ENCODE peak calls at places on chromosomes 11 and 22, in seven cellular contexts. X is astrocyte; O is sigmoid colon; T is adipocyte; D is H9; A is CD4-positive, alpha-beta memory T cell; E is A673. L is an unnamed sample. For H3K4me1, the result is how much of the 10 kb centered on the place peaks cover.

GRCh38 chr11:78268516-78269410 is 80.0 kb downstream of the USP35 start:
- DNase-seq in X (peak), O (peak), T (peak), D (no peak), A (no peak), E (no peak), L (no peak)

GRCh38 chr11:78957481-78958245 is 383.0 kb upstream of the NARS2 start:
- DNase-seq in X (peak), O (no peak), T (peak), D (no peak), A (no peak), E (no peak), L (no peak)

GRCh38 chr11:26297179-26297970 is 34.6 kb upstream of the ANO3 start:
- DNase-seq in X (peak), O (no peak), T (peak), D (no peak), A (no peak), E (peak), L (peak)

GRCh38 chr11:133714471-133715375 is 130.6 kb downstream of the SPATA19 start:
- DNase-seq in X (no peak), O (no peak), T (no peak), D (no peak), A (no peak), E (no peak), L (no peak)

GRCh38 chr11:124225471-124225870 is 15.4 kb upstream of the OR8G1 start:
- DNase-seq in X (no peak), O (no peak), T (no peak), D (no peak), A (no peak), E (no peak), L (no peak)

GRCh38 chr22:48321986-48322545 is 1505.6 kb downstream of the BRD1 start:
- DNase-seq in X (no peak), O (peak), T (no peak), D (no peak), A (no peak), E (no peak), L (no peak)

GRCh38 chr22:40001800-40002577 is 7.2 kb downstream of the FAM83F start:
- DNase-seq in X (no peak), O (no peak), T (peak), D (no peak), A (no peak), E (no peak), L (no peak)

GRCh38 chr11:97537407-97538150 is 1147.8 kb downstream of the JRKL start:
- DNase-seq in X (no peak), O (no peak), T (no peak), D (peak), A (no peak), E (no peak), L (no peak)

GRCh38 chr11:13818325-13818724 is 144.2 kb upstream of the SPON1 start:
- DNase-seq in X (no peak), O (no peak), T (no peak), D (no peak), A (no peak), E (no peak), L (no peak)

GRCh38 chr22:49433044-49433443 is 394.6 kb downstream of the BRD1 start:
- DNase-seq in X (no peak), O (no peak), T (no peak), D (no peak), A (no peak), E (no peak), L (no peak)

GRCh38 chr11:31375866-31376265 is 6.2 kb downstream of the DNAJC24 start:
- DNase-seq in X (no peak), O (no peak), T (no peak), D (no peak), A (no peak), E (no peak), L (no peak)

GRCh38 chr11:116972692-116973091 is 125.5 kb downstream of the SIK3 start:
- DNase-seq in X (no peak), O (no peak), T (no peak), D (no peak), A (no peak), E (peak), L (no peak)

GRCh38 chr11:134536219-134536618 is 124.2 kb upstream of the B3GAT1 start:
- DNase-seq in X (no peak), O (peak), T (no peak), D (peak), A (no peak), E (no peak), L (no peak)

GRCh38 chr11:127199306-127199801 is 198.8 kb upstream of the KIRREL3 start:
- DNase-seq in X (peak), O (no peak), T (no peak), D (no peak), A (no peak), E (no peak), L (no peak)

GRCh38 chr11:22491826-22492225 is 133.8 kb downstream of the FANCF start:
- DNase-seq in X (peak), O (no peak), T (peak), D (peak), A (no peak), E (peak), L (peak)

GRCh38 chr11:48116843-48117242 is 99.8 kb upstream of the OR4B1 start:
- DNase-seq in X (no peak), O (no peak), T (no peak), D (no peak), A (no peak), E (peak), L (peak)

GRCh38 chr11:111269146-111269868 is 23.8 kb downstream of the POU2AF2 start:
- DNase-seq in X (no peak), O (no peak), T (peak), D (no peak), A (no peak), E (no peak), L (no peak)

GRCh38 chr11:124643605-124644425 is 21.2 kb downstream of the TBRG1 start:
- DNase-seq in X (peak), O (no peak), T (peak), D (no peak), A (no peak), E (no peak), L (no peak)

GRCh38 chr11:69264486-69264885 is 29.5 kb upstream of the MYEOV start:
- DNase-seq in X (no peak), O (no peak), T (no peak), D (no peak), A (no peak), E (no peak), L (no peak)

DNA sequence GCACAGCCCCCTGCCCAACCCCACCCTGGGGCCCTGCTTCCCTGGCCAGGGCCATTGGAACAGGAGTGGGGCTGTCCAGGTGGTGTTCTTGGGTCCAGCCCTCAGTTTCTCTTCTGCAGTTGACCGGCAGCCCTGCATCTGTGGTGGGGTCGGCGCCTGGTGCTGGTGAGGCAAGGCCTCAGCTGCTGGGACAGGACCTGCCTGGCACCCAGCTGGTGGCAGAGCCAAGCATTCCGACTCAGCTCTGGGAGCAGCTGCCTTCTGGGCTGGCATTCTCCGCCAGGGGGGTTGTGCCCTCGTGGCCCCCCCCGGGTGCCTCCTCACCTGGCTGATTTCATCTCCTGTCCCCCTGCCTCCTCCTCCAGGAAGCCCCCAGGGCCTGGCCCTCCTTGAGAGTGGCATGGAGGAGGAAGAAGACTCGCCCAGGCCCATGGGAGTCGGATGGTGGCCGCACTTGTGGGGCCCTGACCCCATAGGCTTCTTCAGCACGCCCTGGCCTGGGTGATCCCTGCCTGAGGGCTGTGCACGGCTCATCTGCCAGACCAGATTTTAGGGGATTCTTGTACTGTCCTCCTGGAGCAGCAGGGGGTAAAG is 11.4 kb downstream of the CD81 start:
- DNase-seq in X (no peak), O (no peak), T (no peak), D (no peak), A (no peak), E (no peak), L (no peak)
- H3K4me1 ChIP-seq in X (under half), O (half or more), T (under half), D (under half), A (half or more), E (under half), L (under half)

GRCh38 chr11:67572747-67573419 is 10.7 kb upstream of the GSTP1 start:
- DNase-seq in X (peak), O (peak), T (peak), D (peak), A (peak), E (peak), L (peak)
- H3K4me1 ChIP-seq in X (under half), O (under half), T (under half), D (under half), A (under half), E (under half), L (under half)

GRCh38 chr11:63610604-63611394 is 3.4 kb downstream of the PLAAT3 start:
- DNase-seq in X (peak), O (peak), T (peak), D (peak), A (no peak), E (peak), L (no peak)
- H3K4me1 ChIP-seq in X (under half), O (under half), T (under half), D (under half), A (under half), E (under half), L (under half)

GRCh38 chr11:119449498-119449897 is 26.5 kb upstream of the THY1 start:
- DNase-seq in X (no peak), O (no peak), T (no peak), D (no peak), A (no peak), E (no peak), L (no peak)

GRCh38 chr11:119459293-119459976 is 36.5 kb upstream of the THY1 start:
- DNase-seq in X (no peak), O (no peak), T (no peak), D (no peak), A (no peak), E (no peak), L (peak)

GRCh38 chr11:119450590-119450989 is 27.6 kb upstream of the THY1 start:
- DNase-seq in X (no peak), O (no peak), T (no peak), D (no peak), A (no peak), E (no peak), L (no peak)

GRCh38 chr11:119448380-119448779 is 25.4 kb upstream of the THY1 start:
- DNase-seq in X (no peak), O (no peak), T (no peak), D (no peak), A (no peak), E (no peak), L (no peak)

GRCh38 chr11:119453881-119454280 is 30.9 kb upstream of the THY1 start:
- DNase-seq in X (no peak), O (no peak), T (no peak), D (no peak), A (no peak), E (no peak), L (no peak)
- H3K4me1 ChIP-seq in X (under half), O (under half), T (under half), D (under half), A (under half), E (under half), L (under half)